ENCODE peak calls at places on chromosomes 12 and 14, in ten cellular contexts. X is activated T-cell treated with anti-CD3 and anti-CD28 coated beads for 4 hours; V is stimulated activated CD4-positive, alpha-beta T cell treated with anti-CD3 and anti-CD28 coated beads, Interleukin-1b, Interleukin-23, amount 100 ng/mL, for 4 hours; R is stimulated activated CD8-positive, alpha-beta memory T cell treated with anti-CD3 and anti-CD28 coated beads, Interleukin-12 subunit alpha, Interleukin-12 subunit beta, amount 100 ng/mL, for 1 hour; B is fibroblast of the aortic adventitia; L is pancreas; D is cardiac muscle cell; F is endothelial cell of umbilical vein; Z is foreskin fibroblast; T is hypothalamus. O is an unnamed sample.

GRCh38 chr12:43836455-43836989 is 641 bp downstream of the TMEM117 start:
- DNase-seq in T (no peak), L (peak; percentile 29), V (no peak), D (peak; percentile 51), X (no peak), B (peak; percentile 66), F (peak; percentile 49), Z (peak; percentile 11), R (no peak), O (peak; percentile 60)

GRCh38 chr14:89957791-89958190 is 2.1 kb downstream of the TDP1 start:
- DNase-seq in B (no peak), T (peak; percentile 5), D (no peak), L (no peak), X (no peak), V (no peak), F (no peak), Z (no peak), R (no peak), O (no peak)

GRCh38 chr12:79737875-79738718 is 47.3 kb upstream of the PAWR start:
- DNase-seq in B (peak; percentile 78), R (no peak), D (peak; percentile 76), X (no peak), Z (peak; percentile 34), V (peak; percentile 2), T (no peak), L (peak; percentile 24), F (peak; percentile 80), O (peak; percentile 72)

GRCh38 chr12:3595721-3596120 is 104.7 kb downstream of the PRMT8 start:
- DNase-seq in R (no peak), Z (no peak), X (no peak), T (no peak), B (no peak), D (no peak), F (no peak), V (no peak), L (no peak), O (no peak)

GRCh38 chr14:98808494-98809407 is 463.2 kb downstream of the BCL11B start:
- DNase-seq in V (no peak), D (no peak), X (no peak), R (no peak), F (no peak), Z (no peak), L (no peak), T (no peak), B (no peak), O (no peak)

GRCh38 chr14:102498678-102499265 is 10.8 kb downstream of the ANKRD9 start:
- DNase-seq in D (no peak), T (no peak), R (no peak), V (no peak), X (no peak), Z (no peak), F (no peak), L (no peak), B (no peak), O (no peak)

GRCh38 chr12:120102189-120103043 is 14.1 kb downstream of the RAB35 start:
- DNase-seq in B (no peak), L (no peak), Z (no peak), F (no peak), D (no peak), T (no peak), X (no peak), V (no peak), R (no peak), O (no peak)

GRCh38 chr12:94584370-94584769 is 66.0 kb downstream of the TMCC3 start:
- DNase-seq in R (no peak), L (no peak), X (no peak), F (no peak), V (no peak), Z (no peak), B (no peak), D (no peak), T (no peak), O (no peak)

GRCh38 chr12:91778938-91779400 is 366.7 kb downstream of the BTG1 start:
- DNase-seq in D (peak; percentile 84), F (peak; percentile 55), X (peak; percentile 30), R (peak; percentile 5), B (peak; percentile 82), L (no peak), Z (peak; percentile 93), V (peak; percentile 37), T (no peak), O (peak; percentile 74)

GRCh38 chr12:92561543-92561899 is 141.3 kb upstream of the PLEKHG7 start:
- DNase-seq in X (no peak), D (peak; percentile 96), L (peak; percentile 75), T (no peak), R (no peak), B (peak; percentile 97), F (peak; percentile 72), Z (peak; percentile 85), V (no peak), O (peak; percentile 59)

GRCh38 chr12:79997115-79997805 is 62.4 kb upstream of the PPP1R12A start:
- DNase-seq in D (no peak), V (no peak), Z (no peak), X (no peak), T (no peak), L (no peak), R (no peak), B (peak; percentile 30), F (no peak), O (no peak)

O was measured in A673.